ENCODE peak calls at places on chromosomes 7 and 10, in eight cellular contexts. One of them, this sample, is unnamed.

GRCh38 chr7:75716992-75717626 is 21.6 kb downstream of the HIP1 start:
- DNase-seq in sigmoid colon: no peak
- DNase-seq in prostate gland: no peak
- DNase-seq in stomach: no peak
- DNase-seq in suprapubic skin: peak; percentile 20
- DNase-seq in endothelial cell of umbilical vein: peak; percentile 70
- DNase-seq in HepG2: peak; percentile 59
- DNase-seq in H1: no peak
- DNase-seq in this sample: peak; percentile 11

GRCh38 chr10:46560381-46560780 is 3.9 kb upstream of the GPRIN2 start:
- DNase-seq in sigmoid colon: peak; percentile 57
- DNase-seq in prostate gland: no peak
- DNase-seq in stomach: peak; percentile 24
- DNase-seq in suprapubic skin: peak; percentile 64
- DNase-seq in endothelial cell of umbilical vein: no peak
- DNase-seq in HepG2: no peak
- DNase-seq in H1: peak; percentile 45
- DNase-seq in this sample: peak; percentile 65

GRCh38 chr10:110067960-110068770 is 60.4 kb downstream of the ADD3 start:
- DNase-seq in sigmoid colon: no peak
- DNase-seq in prostate gland: no peak
- DNase-seq in stomach: no peak
- DNase-seq in suprapubic skin: no peak
- DNase-seq in endothelial cell of umbilical vein: no peak
- DNase-seq in HepG2: peak; percentile 44
- DNase-seq in H1: no peak
- DNase-seq in this sample: no peak

GRCh38 chr10:110260746-110261477 is 43.8 kb downstream of the SMNDC1 start:
- DNase-seq in sigmoid colon: no peak
- DNase-seq in prostate gland: no peak
- DNase-seq in stomach: no peak
- DNase-seq in suprapubic skin: no peak
- DNase-seq in endothelial cell of umbilical vein: no peak
- DNase-seq in HepG2: no peak
- DNase-seq in H1: no peak
- DNase-seq in this sample: no peak

GRCh38 chr7:42107484-42107883 is 129.5 kb downstream of the GLI3 start:
- DNase-seq in sigmoid colon: no peak
- DNase-seq in prostate gland: no peak
- DNase-seq in stomach: no peak
- DNase-seq in suprapubic skin: no peak
- DNase-seq in endothelial cell of umbilical vein: no peak
- DNase-seq in HepG2: no peak
- DNase-seq in H1: no peak
- DNase-seq in this sample: no peak

GRCh38 chr7:22445140-22445722 is 54.8 kb downstream of the STEAP1B start:
- DNase-seq in sigmoid colon: peak; percentile 80
- DNase-seq in prostate gland: peak; percentile 68
- DNase-seq in stomach: peak; percentile 44
- DNase-seq in suprapubic skin: peak; percentile 79
- DNase-seq in endothelial cell of umbilical vein: peak; percentile 99
- DNase-seq in HepG2: no peak
- DNase-seq in H1: no peak
- DNase-seq in this sample: peak; percentile 91

GRCh38 chr7:69402696-69403095 is 195.6 kb upstream of the AUTS2 start:
- DNase-seq in sigmoid colon: no peak
- DNase-seq in prostate gland: no peak
- DNase-seq in stomach: no peak
- DNase-seq in suprapubic skin: peak; percentile 6
- DNase-seq in endothelial cell of umbilical vein: no peak
- DNase-seq in HepG2: no peak
- DNase-seq in H1: no peak
- DNase-seq in this sample: peak; percentile 29

GRCh38 chr10:132397671-132398565 is 918 bp downstream of the PWWP2B start:
- DNase-seq in sigmoid colon: peak; percentile 81
- DNase-seq in prostate gland: no peak
- DNase-seq in stomach: peak; percentile 68
- DNase-seq in suprapubic skin: no peak
- DNase-seq in endothelial cell of umbilical vein: peak; percentile 37
- DNase-seq in HepG2: no peak
- DNase-seq in H1: no peak
- DNase-seq in this sample: peak; percentile 92

GRCh38 chr10:492896-493295 is 196.6 kb downstream of the DIP2C start:
- DNase-seq in sigmoid colon: peak; percentile 59
- DNase-seq in prostate gland: no peak
- DNase-seq in stomach: no peak
- DNase-seq in suprapubic skin: no peak
- DNase-seq in endothelial cell of umbilical vein: no peak
- DNase-seq in HepG2: no peak
- DNase-seq in H1: no peak
- DNase-seq in this sample: peak; percentile 32

GRCh38 chr7:1647961-1648631 is 22.0 kb upstream of the ELFN1 start:
- DNase-seq in sigmoid colon: no peak
- DNase-seq in prostate gland: peak; percentile 68
- DNase-seq in stomach: peak; percentile 55
- DNase-seq in suprapubic skin: no peak
- DNase-seq in endothelial cell of umbilical vein: no peak
- DNase-seq in HepG2: no peak
- DNase-seq in H1: peak; percentile 54
- DNase-seq in this sample: no peak

GRCh38 chr7:30930621-30931020 is 19.0 kb downstream of the AQP1 start:
- DNase-seq in sigmoid colon: peak; percentile 72
- DNase-seq in prostate gland: no peak
- DNase-seq in stomach: peak; percentile 17
- DNase-seq in suprapubic skin: no peak
- DNase-seq in endothelial cell of umbilical vein: no peak
- DNase-seq in HepG2: no peak
- DNase-seq in H1: peak; percentile 28
- DNase-seq in this sample: no peak

GRCh38 chr7:131900785-131901287 is 344.4 kb upstream of the PODXL start:
- DNase-seq in sigmoid colon: no peak
- DNase-seq in prostate gland: no peak
- DNase-seq in stomach: no peak
- DNase-seq in suprapubic skin: no peak
- DNase-seq in endothelial cell of umbilical vein: no peak
- DNase-seq in HepG2: no peak
- DNase-seq in H1: peak; percentile 16
- DNase-seq in this sample: no peak

GRCh38 chr7:98360221-98361124 is 40.4 kb downstream of the BAIAP2L1 start:
- DNase-seq in sigmoid colon: no peak
- DNase-seq in prostate gland: no peak
- DNase-seq in stomach: peak; percentile 43
- DNase-seq in suprapubic skin: no peak
- DNase-seq in endothelial cell of umbilical vein: no peak
- DNase-seq in HepG2: peak; percentile 51
- DNase-seq in H1: no peak
- DNase-seq in this sample: peak; percentile 51

GRCh38 chr7:73329861-73330581 is 2.1 kb downstream of the FKBP6 start:
- DNase-seq in sigmoid colon: no peak
- DNase-seq in prostate gland: no peak
- DNase-seq in stomach: no peak
- DNase-seq in suprapubic skin: no peak
- DNase-seq in endothelial cell of umbilical vein: peak; percentile 20
- DNase-seq in HepG2: no peak
- DNase-seq in H1: no peak
- DNase-seq in this sample: no peak

GRCh38 chr10:132178046-132178445 is 8.7 kb upstream of the DPYSL4 start:
- DNase-seq in sigmoid colon: no peak
- DNase-seq in prostate gland: no peak
- DNase-seq in stomach: no peak
- DNase-seq in suprapubic skin: no peak
- DNase-seq in endothelial cell of umbilical vein: no peak
- DNase-seq in HepG2: no peak
- DNase-seq in H1: no peak
- DNase-seq in this sample: peak; percentile 39

GRCh38 chr7:5567810-5568209 is 144.2 kb upstream of the TNRC18 start:
- DNase-seq in sigmoid colon: no peak
- DNase-seq in prostate gland: no peak
- DNase-seq in stomach: no peak
- DNase-seq in suprapubic skin: no peak
- DNase-seq in endothelial cell of umbilical vein: no peak
- DNase-seq in HepG2: no peak
- DNase-seq in H1: no peak
- DNase-seq in this sample: no peak

GRCh38 chr10:10870523-10871241 is 147.0 kb upstream of the CELF2 start:
- DNase-seq in sigmoid colon: no peak
- DNase-seq in prostate gland: no peak
- DNase-seq in stomach: no peak
- DNase-seq in suprapubic skin: no peak
- DNase-seq in endothelial cell of umbilical vein: no peak
- DNase-seq in HepG2: no peak
- DNase-seq in H1: no peak
- DNase-seq in this sample: no peak

GRCh38 chr7:95874541-95875265 is 102.3 kb downstream of the DYNC1I1 start:
- DNase-seq in sigmoid colon: no peak
- DNase-seq in prostate gland: no peak
- DNase-seq in stomach: no peak
- DNase-seq in suprapubic skin: no peak
- DNase-seq in endothelial cell of umbilical vein: peak; percentile 94
- DNase-seq in HepG2: no peak
- DNase-seq in H1: no peak
- DNase-seq in this sample: no peak

GRCh38 chr7:138885383-138886147 is 87.6 kb upstream of the ATP6V0A4 start:
- DNase-seq in sigmoid colon: no peak
- DNase-seq in prostate gland: no peak
- DNase-seq in stomach: no peak
- DNase-seq in suprapubic skin: no peak
- DNase-seq in endothelial cell of umbilical vein: no peak
- DNase-seq in HepG2: no peak
- DNase-seq in H1: no peak
- DNase-seq in this sample: no peak

GRCh38 chr10:1213252-1213651 is 157.1 kb downstream of the WDR37 start:
- DNase-seq in sigmoid colon: no peak
- DNase-seq in prostate gland: no peak
- DNase-seq in stomach: no peak
- DNase-seq in suprapubic skin: no peak
- DNase-seq in endothelial cell of umbilical vein: no peak
- DNase-seq in HepG2: no peak
- DNase-seq in H1: no peak
- DNase-seq in this sample: peak; percentile 59

GRCh38 chr10:5905854-5906507 is 15.9 kb downstream of the FBH1 start:
- DNase-seq in sigmoid colon: peak; percentile 71
- DNase-seq in prostate gland: no peak
- DNase-seq in stomach: peak; percentile 28
- DNase-seq in suprapubic skin: peak; percentile 50
- DNase-seq in endothelial cell of umbilical vein: no peak
- DNase-seq in HepG2: no peak
- DNase-seq in H1: no peak
- DNase-seq in this sample: peak; percentile 78
- H3K27ac ChIP-seq in sigmoid colon: no peak overlapping the region
- H3K27ac ChIP-seq in prostate gland: no peak overlapping the region
- H3K27ac ChIP-seq in stomach: peak overlapping the region; percentile 21
- H3K27ac ChIP-seq in suprapubic skin: no peak overlapping the region
- H3K27ac ChIP-seq in endothelial cell of umbilical vein: no peak overlapping the region
- H3K27ac ChIP-seq in HepG2: no peak overlapping the region
- H3K27ac ChIP-seq in H1: no peak overlapping the region
- H3K27ac ChIP-seq in this sample: no peak overlapping the region

GRCh38 chr7:150567846-150568245 is 656 bp downstream of the GIMAP4 start:
- DNase-seq in sigmoid colon: no peak
- DNase-seq in prostate gland: no peak
- DNase-seq in stomach: no peak
- DNase-seq in suprapubic skin: no peak
- DNase-seq in endothelial cell of umbilical vein: peak; percentile 47
- DNase-seq in HepG2: no peak
- DNase-seq in H1: no peak
- DNase-seq in this sample: no peak

GRCh38 chr7:150568714-150569113 is 1.5 kb downstream of the GIMAP4 start:
- DNase-seq in sigmoid colon: no peak
- DNase-seq in prostate gland: no peak
- DNase-seq in stomach: no peak
- DNase-seq in suprapubic skin: no peak
- DNase-seq in endothelial cell of umbilical vein: peak; percentile 53
- DNase-seq in HepG2: no peak
- DNase-seq in H1: no peak
- DNase-seq in this sample: no peak

GRCh38 chr7:150572496-150572895 is 5.3 kb downstream of the GIMAP4 start:
- DNase-seq in sigmoid colon: no peak
- DNase-seq in prostate gland: no peak
- DNase-seq in stomach: no peak
- DNase-seq in suprapubic skin: no peak
- DNase-seq in endothelial cell of umbilical vein: no peak
- DNase-seq in HepG2: no peak
- DNase-seq in H1: no peak
- DNase-seq in this sample: peak; percentile 61

GRCh38 chr7:150569245-150569644 is 2.1 kb downstream of the GIMAP4 start:
- DNase-seq in sigmoid colon: no peak
- DNase-seq in prostate gland: no peak
- DNase-seq in stomach: no peak
- DNase-seq in suprapubic skin: no peak
- DNase-seq in endothelial cell of umbilical vein: peak; percentile 19
- DNase-seq in HepG2: no peak
- DNase-seq in H1: no peak
- DNase-seq in this sample: peak; percentile 74

GRCh38 chr7:150570712-150571465 is 3.7 kb downstream of the GIMAP4 start:
- DNase-seq in sigmoid colon: no peak
- DNase-seq in prostate gland: no peak
- DNase-seq in stomach: no peak
- DNase-seq in suprapubic skin: no peak
- DNase-seq in endothelial cell of umbilical vein: no peak
- DNase-seq in HepG2: no peak
- DNase-seq in H1: no peak
- DNase-seq in this sample: no peak
- TF ChIP-seq POLR2A in sigmoid colon: no peak
- TF ChIP-seq POLR2A in prostate gland: no peak
- TF ChIP-seq POLR2A in stomach: no peak
- TF ChIP-seq POLR2A in suprapubic skin: no peak
- TF ChIP-seq POLR2A in endothelial cell of umbilical vein: no peak
- TF ChIP-seq POLR2A in HepG2: no peak
- TF ChIP-seq POLR2A in H1: no peak
- TF ChIP-seq POLR2A in this sample: no peak

GRCh38 chr7:27173412-27174076 is 576 bp downstream of the HOXA10 start:
- DNase-seq in sigmoid colon: peak; percentile 74
- DNase-seq in prostate gland: no peak
- DNase-seq in stomach: peak; percentile 28
- DNase-seq in suprapubic skin: peak; percentile 72
- DNase-seq in endothelial cell of umbilical vein: peak; percentile 26
- DNase-seq in HepG2: no peak
- DNase-seq in H1: peak; percentile 73
- DNase-seq in this sample: peak; percentile 91
- TF ChIP-seq POLR2AphosphoS5 in sigmoid colon: no peak
- TF ChIP-seq POLR2AphosphoS5 in prostate gland: no peak
- TF ChIP-seq POLR2AphosphoS5 in stomach: no peak
- TF ChIP-seq POLR2AphosphoS5 in suprapubic skin: no peak
- TF ChIP-seq POLR2AphosphoS5 in endothelial cell of umbilical vein: no peak
- TF ChIP-seq POLR2AphosphoS5 in HepG2: no peak
- TF ChIP-seq POLR2AphosphoS5 in H1: no peak
- TF ChIP-seq POLR2AphosphoS5 in this sample: no peak

DNA sequence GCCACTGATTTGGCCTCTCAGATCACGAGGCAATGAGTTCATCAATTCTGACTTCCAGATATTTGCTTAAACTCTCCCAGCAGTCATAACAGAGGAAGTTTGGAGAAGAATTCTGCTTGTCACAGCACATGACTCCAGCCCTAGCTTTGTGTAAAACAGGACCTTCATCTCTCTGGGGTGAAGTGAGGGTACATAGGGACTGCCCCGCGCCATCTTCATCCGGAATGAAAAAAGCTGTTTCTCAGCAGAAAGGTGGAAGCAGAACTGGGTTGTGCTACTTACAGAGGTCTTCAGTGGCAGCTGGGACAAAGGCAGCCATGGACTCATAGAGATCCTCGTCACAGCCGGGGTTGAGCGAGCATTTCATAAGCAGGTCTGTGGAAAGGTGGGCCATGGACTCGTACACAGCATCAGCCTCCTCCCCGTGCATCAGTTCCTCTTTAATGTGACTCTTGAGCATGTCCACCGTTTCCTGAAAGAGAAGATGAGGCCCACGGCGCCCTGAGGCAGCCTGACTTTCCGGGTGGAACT is 58.4 kb upstream of the TM9SF3 start:
- DNase-seq in sigmoid colon: no peak
- DNase-seq in prostate gland: no peak
- DNase-seq in stomach: no peak
- DNase-seq in suprapubic skin: no peak
- DNase-seq in endothelial cell of umbilical vein: no peak
- DNase-seq in HepG2: no peak
- DNase-seq in H1: no peak
- DNase-seq in this sample: peak; percentile 84
- H3K27ac ChIP-seq in sigmoid colon: no peak overlapping the region
- H3K27ac ChIP-seq in prostate gland: no peak overlapping the region
- H3K27ac ChIP-seq in stomach: no peak overlapping the region
- H3K27ac ChIP-seq in suprapubic skin: no peak overlapping the region
- H3K27ac ChIP-seq in endothelial cell of umbilical vein: no peak overlapping the region
- H3K27ac ChIP-seq in HepG2: no peak overlapping the region
- H3K27ac ChIP-seq in H1: no peak overlapping the region
- H3K27ac ChIP-seq in this sample: peak overlapping the region; percentile 57